ENCODE peak calls at places on chromosomes 2 and 18, in six cellular contexts. M, L, E, F, H and R are unnamed samples.

GRCh38 chr2:6986251-6986893 is 69.2 kb downstream of the RNF144A start:
- DNase-seq in H (no peak), L (no peak), F (no peak), M (no peak), E (peak; percentile 81), R (peak; percentile 78)

GRCh38 chr2:127615511-127616166 is 30.3 kb upstream of the GPR17 start:
- DNase-seq in H (peak; percentile 86), L (no peak), E (no peak), M (peak; percentile 13), F (no peak), R (no peak)

GRCh38 chr2:151422917-151423439 is 13.3 kb downstream of the RIF1 start:
- DNase-seq in E (no peak), L (no peak), H (no peak), M (no peak), F (no peak), R (no peak)

GRCh38 chr2:219289537-219290361 is 10.6 kb downstream of the DNAJB2 start:
- DNase-seq in E (no peak), M (no peak), H (no peak), F (no peak), L (peak; percentile 95), R (peak; percentile 73)

GRCh38 chr2:7269993-7270392 is 352.8 kb downstream of the RNF144A start:
- DNase-seq in L (no peak), M (no peak), E (no peak), H (no peak), F (no peak), R (no peak)

GRCh38 chr2:44686561-44686960 is 254.9 kb upstream of the SIX3 start:
- DNase-seq in M (no peak), H (peak; percentile 56), L (peak; percentile 69), F (no peak), E (no peak), R (no peak)

GRCh38 chr2:157438907-157439791 is 4.7 kb downstream of the CYTIP start:
- DNase-seq in L (no peak), H (no peak), M (no peak), F (no peak), E (no peak), R (no peak)

GRCh38 chr2:106581755-106582430 is 94.7 kb downstream of the CD8B2 start:
- DNase-seq in F (no peak), M (peak; percentile 62), H (peak; percentile 64), E (no peak), L (peak; percentile 49), R (peak; percentile 69)

GRCh38 chr18:621181-621580 is 24.4 kb downstream of the CLUL1 start:
- DNase-seq in H (no peak), F (no peak), M (no peak), E (no peak), L (peak; percentile 62), R (peak; percentile 15)

GRCh38 chr18:10457798-10458197 is 3.4 kb downstream of the APCDD1 start:
- DNase-seq in M (no peak), L (peak; percentile 24), F (no peak), E (no peak), H (no peak), R (no peak)

GRCh38 chr2:144426981-144427479 is 92.9 kb downstream of the ZEB2 start:
- DNase-seq in F (no peak), H (no peak), M (no peak), L (peak; percentile 89), E (no peak), R (peak; percentile 92)

GRCh38 chr2:10826625-10827024 is 14.0 kb upstream of the PDIA6 start:
- DNase-seq in M (no peak), H (no peak), E (no peak), L (no peak), F (no peak), R (no peak)

GRCh38 chr2:88590998-88591613 is 36.2 kb downstream of the EIF2AK3 start:
- DNase-seq in E (peak; percentile 41), H (peak; percentile 84), F (no peak), L (peak; percentile 72), M (peak; percentile 40), R (peak; percentile 73)

GRCh38 chr18:10689231-10689953 is 163.6 kb downstream of the NAPG start:
- DNase-seq in H (no peak), F (no peak), L (no peak), M (no peak), E (no peak), R (no peak)

GRCh38 chr2:10368491-10369231 is 66.0 kb downstream of the HPCAL1 start:
- DNase-seq in M (no peak), L (no peak), F (no peak), E (no peak), H (peak; percentile 88), R (no peak)

GRCh38 chr2:199833525-199833924 is 17.5 kb downstream of the FTCDNL1 start:
- DNase-seq in H (no peak), L (no peak), E (no peak), F (no peak), M (no peak), R (no peak)

GRCh38 chr2:71071681-71072398 is 3.4 kb downstream of the NAGK start:
- DNase-seq in L (no peak), F (no peak), M (no peak), E (no peak), H (peak; percentile 49), R (no peak)

GRCh38 chr18:38963943-38964660 is 1398.5 kb upstream of the CELF4 start:
- DNase-seq in H (no peak), E (no peak), F (no peak), M (no peak), L (no peak), R (no peak)

GRCh38 chr2:137910641-137911040 is 53.6 kb upstream of the HNMT start:
- DNase-seq in L (peak; percentile 20), H (peak; percentile 69), F (no peak), E (peak; percentile 14), M (no peak), R (peak; percentile 43)

GRCh38 chr2:70937866-70938579 is 2.3 kb downstream of the ATP6V1B1 start:
- DNase-seq in E (no peak), F (no peak), M (peak; percentile 38), H (peak; percentile 13), L (no peak), R (no peak)

GRCh38 chr2:198782734-198783133 is 675.0 kb downstream of the SATB2 start:
- DNase-seq in M (no peak), L (no peak), E (no peak), H (no peak), F (no peak), R (no peak)

GRCh38 chr2:235055891-235056516 is 104.2 kb downstream of the SH3BP4 start:
- DNase-seq in F (no peak), E (no peak), M (peak; percentile 59), H (peak; percentile 62), L (no peak), R (peak; percentile 46)

GRCh38 chr18:25648724-25649260 is 296.8 kb upstream of the ZNF521 start:
- DNase-seq in H (no peak), M (no peak), L (peak; percentile 10), E (no peak), F (no peak), R (no peak)

GRCh38 chr2:240233891-240234502 is 93.5 kb upstream of the OTOS start:
- DNase-seq in L (no peak), H (peak; percentile 47), M (no peak), F (no peak), E (no peak), R (peak; percentile 18)

GRCh38 chr2:112686348-112687217 is 34.2 kb upstream of the NT5DC4 start:
- DNase-seq in L (no peak), F (no peak), M (no peak), E (no peak), H (no peak), R (no peak)

GRCh38 chr18:3596324-3597158 is 146.6 kb downstream of the TGIF1 start:
- DNase-seq in E (no peak), M (peak; percentile 61), H (peak; percentile 51), F (no peak), L (peak; percentile 58), R (peak; percentile 48)
- H2BK120ac ChIP-seq in E (no peak overlapping the region), M (no peak overlapping the region), H (peak overlapping the region; percentile 79), F (peak overlapping the region; percentile 95), L (peak overlapping the region; percentile 97), R (peak overlapping the region; percentile 91)

GRCh38 chr2:86249176-86249842 is 50.1 kb downstream of the MRPL35 start:
- DNase-seq in M (no peak), H (peak; percentile 61), F (no peak), E (no peak), L (peak; percentile 79), R (peak; percentile 32)

GRCh38 chr2:86254576-86255538 is 55.6 kb downstream of the MRPL35 start:
- DNase-seq in H (no peak), E (no peak), F (no peak), L (no peak), M (no peak), R (no peak)

GRCh38 chr2:86253424-86253823 is 54.2 kb downstream of the MRPL35 start:
- DNase-seq in F (no peak), E (no peak), M (no peak), H (no peak), L (no peak), R (no peak)

GRCh38 chr2:86251840-86252266 is 52.6 kb downstream of the MRPL35 start:
- DNase-seq in L (no peak), H (no peak), F (no peak), M (no peak), E (no peak), R (no peak)

DNA sequence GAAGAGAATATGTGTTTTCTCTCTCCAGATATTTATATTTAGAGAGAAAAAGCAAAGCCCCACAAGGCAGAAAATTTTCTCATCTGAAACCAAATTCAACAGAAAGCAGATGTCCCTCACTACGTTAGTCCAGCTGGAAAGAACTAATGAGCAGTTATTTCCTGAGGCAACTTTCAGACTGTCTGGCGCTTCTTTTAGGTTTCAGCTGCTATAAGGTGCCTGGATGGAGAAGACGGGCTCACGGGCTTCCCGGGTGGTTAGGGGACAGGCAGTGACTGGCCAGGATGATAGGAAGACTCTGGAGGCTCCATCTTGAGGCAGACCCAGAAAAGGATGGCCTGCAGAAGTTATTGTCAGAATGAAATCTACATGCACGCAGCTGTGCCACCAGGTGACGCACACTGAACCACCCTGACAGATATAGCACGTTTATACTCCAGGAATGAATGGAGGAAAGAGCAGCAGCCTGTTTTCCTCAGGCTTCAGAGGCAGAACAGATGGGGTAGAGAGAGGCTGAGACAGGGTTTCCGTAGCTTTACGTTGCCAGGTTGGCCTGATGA is 50.7 kb downstream of the MRPL35 start:
- DNase-seq in M (no peak), F (no peak), H (peak; percentile 73), L (no peak), E (no peak), R (no peak)
- H3K14ac ChIP-seq in M (no peak overlapping the region), F (no peak overlapping the region), H (no peak overlapping the region), L (no peak overlapping the region), E (no peak overlapping the region), R (no peak overlapping the region)

GRCh38 chr2:27356382-27357181 is at the start of gene GTF3C2:
- DNase-seq in M (peak; percentile 96), E (peak; percentile 98), F (peak; percentile 93), H (peak; percentile 98), L (peak; percentile 97), R (peak; percentile 99)
- H2AK5ac ChIP-seq in M (no peak within 1 kb of the TSS), E (peak within 1 kb of the TSS; percentile 4), F (no peak within 1 kb of the TSS), H (peak within 1 kb of the TSS; percentile 90), L (peak within 1 kb of the TSS; percentile 94), R (peak within 1 kb of the TSS; percentile 83)

DNA sequence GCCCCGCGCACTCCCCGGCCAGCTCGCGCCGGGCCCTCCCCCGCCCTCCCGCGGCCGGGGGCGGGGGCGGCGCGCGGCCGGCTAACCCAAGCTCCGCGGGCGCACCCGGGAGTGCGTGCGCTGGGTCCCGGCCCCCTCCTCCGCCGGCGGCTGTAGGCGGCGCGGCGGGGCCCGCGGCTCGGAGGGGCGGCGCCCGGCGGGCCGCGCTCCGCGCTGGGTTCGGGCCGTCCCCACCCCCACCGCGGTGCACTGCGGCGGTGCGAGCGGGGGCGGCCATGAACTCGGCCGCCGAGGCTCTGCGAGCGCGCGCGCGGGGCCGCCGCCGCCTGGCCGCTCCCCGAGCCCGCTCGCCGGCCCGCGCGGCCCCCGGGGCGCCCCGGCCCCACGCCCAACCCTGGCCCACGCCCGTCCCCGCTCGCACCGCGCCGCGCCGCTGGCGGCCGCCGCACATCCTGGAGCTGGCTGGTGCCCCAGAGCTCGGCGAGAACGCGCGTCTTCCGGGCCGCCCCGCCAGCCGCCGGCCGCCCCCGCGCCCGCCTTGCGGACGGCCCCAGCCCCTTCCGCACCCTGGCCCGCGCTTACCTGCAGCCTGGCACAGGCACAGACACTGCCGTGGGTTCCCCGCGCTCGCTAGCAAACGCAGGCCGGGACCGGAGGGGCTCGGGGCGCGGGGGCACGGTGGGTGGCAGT is at the start of gene ZBTB14:
- DNase-seq in M (peak; percentile 43), L (peak; percentile 54), H (peak; percentile 71), E (peak; percentile 65), F (no peak), R (peak; percentile 65)
- H2BK120ac ChIP-seq in M (no peak within 1 kb of the TSS), L (peak within 1 kb of the TSS; percentile 68), H (peak within 1 kb of the TSS; percentile 97), E (peak within 1 kb of the TSS; percentile 87), F (peak within 1 kb of the TSS; percentile 58), R (peak within 1 kb of the TSS; percentile 94)